ENCODE peak calls at places on chromosomes 13 and 19, in seven cellular contexts. S is NCI-H345, Z is cardiac fibroblast, H is thoracic aorta, D is GM12865, I is COLO829, N is HFFc6. U is an unnamed sample.
A peak's percentile ranks its signal among the peaks of the same experiment; 100 is the strongest.

GRCh38 chr13:51816604-51817254 is 12.8 kb upstream of the DHRS12 start:
- DNase-seq in H (no peak), S (no peak), N (no peak), Z (no peak), D (no peak), I (no peak), U (no peak)

GRCh38 chr19:35975608-35976214 is 19.3 kb upstream of the SDHAF1 start:
- DNase-seq in N (no peak), Z (peak; percentile 33), H (no peak), I (no peak), D (no peak), S (no peak), U (peak; percentile 43)

GRCh38 chr13:97537110-97537509 is 103.1 kb downstream of the RAP2A start:
- DNase-seq in Z (no peak), H (no peak), S (no peak), I (no peak), N (no peak), D (peak; percentile 78), U (no peak)

GRCh38 chr19:15417699-15418098 is 1.1 kb downstream of the AKAP8L start:
- DNase-seq in Z (peak; percentile 22), I (no peak), N (no peak), H (no peak), S (peak; percentile 30), D (no peak), U (no peak)

GRCh38 chr19:47005164-47005641 is 14.4 kb upstream of the NPAS1 start:
- DNase-seq in H (no peak), N (no peak), S (no peak), D (no peak), I (no peak), Z (no peak), U (no peak)

GRCh38 chr13:43077446-43077845 is 54.1 kb downstream of the DNAJC15 start:
- DNase-seq in Z (no peak), I (no peak), D (no peak), N (no peak), H (no peak), S (no peak), U (no peak)

GRCh38 chr19:46513461-46514236 is 18.0 kb upstream of the PNMA8B start:
- DNase-seq in S (peak; percentile 45), I (peak; percentile 40), H (no peak), Z (peak; percentile 79), N (peak; percentile 18), D (peak; percentile 81), U (peak; percentile 48)

GRCh38 chr13:101647760-101648159 is 195.3 kb downstream of the ITGBL1 start:
- DNase-seq in D (no peak), N (no peak), I (no peak), S (no peak), H (no peak), Z (no peak), U (no peak)

GRCh38 chr13:44498502-44498901 is 77.6 kb downstream of the TSC22D1 start:
- DNase-seq in I (no peak), Z (no peak), S (no peak), D (no peak), N (no peak), H (no peak), U (no peak)

GRCh38 chr13:34076943-34077703 is 259.2 kb downstream of the RFC3 start:
- DNase-seq in D (peak; percentile 20), I (peak; percentile 33), S (peak; percentile 23), Z (peak; percentile 58), H (no peak), N (peak; percentile 87), U (peak; percentile 6)

GRCh38 chr19:14149509-14149994 is 13.2 kb upstream of the ASF1B start:
- DNase-seq in S (no peak), N (no peak), D (peak; percentile 54), Z (peak; percentile 56), I (no peak), H (no peak), U (no peak)

GRCh38 chr19:11131471-11131870 is 24.1 kb downstream of the SPC24 start:
- DNase-seq in I (no peak), Z (no peak), S (no peak), D (no peak), N (no peak), H (no peak), U (no peak)

GRCh38 chr19:34172661-34173144 is 399 bp downstream of the LSM14A start:
- DNase-seq in D (peak; percentile 33), I (no peak), Z (no peak), H (no peak), N (no peak), S (peak; percentile 76), U (no peak)

U was measured in Caki2.